ENCODE peak calls at places on chromosomes 4 and X, in nine cellular contexts. B is left lung, Y is uterus, A is pancreas, J is choroid plexus epithelial cell, T is MM.1S, G is upper lobe of left lung, Q is fibroblast of pulmonary artery, K is fibroblast of lung. X is an unnamed sample.

GRCh38 chr4:92305148-92305877 is 1.5 kb downstream of the GRID2 start:
- DNase-seq in B (peak), Y (no peak), A (peak), J (peak), T (peak), G (peak), Q (peak), K (peak), X (no peak)

GRCh38 chr4:78625073-78625472 is 73.5 kb downstream of the ANXA3 start:
- DNase-seq in B (no peak), Y (no peak), A (no peak), J (no peak), T (no peak), G (no peak), Q (no peak), K (no peak), X (no peak)

GRCh38 chr4:44629280-44629866 is 22.1 kb downstream of the YIPF7 start:
- DNase-seq in B (no peak), Y (no peak), A (peak), J (peak), T (peak), G (no peak), Q (peak), K (peak), X (peak)

GRCh38 chrX:41085883-41086626 is 810 bp downstream of the USP9X start:
- DNase-seq in B (peak), Y (peak), A (peak), J (peak), T (peak), G (peak), Q (peak), K (peak), X (no peak)

GRCh38 chr4:25702848-25703247 is 47.2 kb downstream of the SLC34A2 start:
- DNase-seq in B (no peak), Y (no peak), A (no peak), J (peak), T (no peak), G (no peak), Q (peak), K (peak), X (peak)

GRCh38 chr4:138555107-138555506 is 313.0 kb upstream of the SLC7A11 start:
- DNase-seq in B (no peak), Y (no peak), A (no peak), J (no peak), T (no peak), G (no peak), Q (no peak), K (no peak), X (no peak)

GRCh38 chrX:103999234-103999633 is 14.3 kb downstream of the H2BW1 start:
- DNase-seq in B (no peak), Y (no peak), A (no peak), J (no peak), T (peak), G (no peak), Q (no peak), K (no peak), X (no peak)

GRCh38 chrX:10833299-10834169 is 213.1 kb upstream of the MID1 start:
- DNase-seq in B (peak), Y (peak), A (peak), J (peak), T (no peak), G (peak), Q (no peak), K (no peak), X (no peak)

GRCh38 chrX:115233497-115234219 is at the start of gene LRCH2:
- DNase-seq in B (peak), Y (peak), A (no peak), J (peak), T (no peak), G (peak), Q (peak), K (no peak), X (peak)

GRCh38 chr4:56004235-56004634 is 55.5 kb downstream of the CEP135 start:
- DNase-seq in B (no peak), Y (no peak), A (no peak), J (no peak), T (no peak), G (no peak), Q (no peak), K (no peak), X (no peak)

GRCh38 chr4:186144596-186145569 is 40.4 kb downstream of the FAM149A start:
- DNase-seq in B (peak), Y (peak), A (peak), J (peak), T (peak), G (no peak), Q (peak), K (peak), X (no peak)

GRCh38 chr4:150525321-150525868 is 56.6 kb upstream of the MAB21L2 start:
- DNase-seq in B (no peak), Y (no peak), A (no peak), J (no peak), T (no peak), G (no peak), Q (no peak), K (no peak), X (no peak)

GRCh38 chrX:65750674-65751469 is 83.4 kb downstream of the MSN start:
- DNase-seq in B (no peak), Y (no peak), A (no peak), J (no peak), T (peak), G (peak), Q (no peak), K (no peak), X (no peak)

GRCh38 chrX:18931972-18932371 is 51.9 kb downstream of the PHKA2 start:
- DNase-seq in B (no peak), Y (no peak), A (no peak), J (peak), T (peak), G (no peak), Q (peak), K (peak), X (no peak)

GRCh38 chrX:10190367-10190766 is 33.6 kb downstream of the CLCN4 start:
- DNase-seq in B (no peak), Y (no peak), A (no peak), J (peak), T (peak), G (no peak), Q (peak), K (peak), X (peak)

GRCh38 chr4:56979674-56980073 is 978 bp downstream of the POLR2B start:
- DNase-seq in B (no peak), Y (no peak), A (no peak), J (peak), T (peak), G (peak), Q (peak), K (no peak), X (no peak)

GRCh38 chrX:68710870-68711576 is 63.6 kb downstream of the STARD8 start:
- DNase-seq in B (no peak), Y (peak), A (peak), J (peak), T (no peak), G (peak), Q (peak), K (peak), X (peak)

GRCh38 chrX:149073464-149073863 is 431.6 kb downstream of the IDS start:
- DNase-seq in B (no peak), Y (no peak), A (no peak), J (peak), T (no peak), G (no peak), Q (peak), K (no peak), X (no peak)

GRCh38 chr4:37392540-37393255 is 148.2 kb downstream of the NWD2 start:
- DNase-seq in B (peak), Y (no peak), A (peak), J (peak), T (no peak), G (peak), Q (peak), K (no peak), X (no peak)

GRCh38 chr4:38409852-38410251 is 254.1 kb upstream of the KLF3 start:
- DNase-seq in B (no peak), Y (no peak), A (no peak), J (no peak), T (no peak), G (no peak), Q (no peak), K (no peak), X (no peak)

GRCh38 chr4:168505996-168506395 is 9.1 kb downstream of the PALLD start:
- DNase-seq in B (no peak), Y (no peak), A (no peak), J (no peak), T (no peak), G (no peak), Q (no peak), K (no peak), X (no peak)

GRCh38 chr4:37662861-37663390 is 23.2 kb downstream of the RELL1 start:
- DNase-seq in B (no peak), Y (no peak), A (no peak), J (peak), T (no peak), G (no peak), Q (no peak), K (no peak), X (no peak)

GRCh38 chr4:71497078-71497477 is 158.3 kb downstream of the SLC4A4 start:
- DNase-seq in B (no peak), Y (no peak), A (no peak), J (no peak), T (no peak), G (no peak), Q (no peak), K (no peak), X (no peak)

GRCh38 chrX:41491267-41492004 is 44.3 kb downstream of the NYX start:
- DNase-seq in B (peak), Y (no peak), A (no peak), J (peak), T (no peak), G (peak), Q (peak), K (peak), X (peak)

GRCh38 chr4:163701915-163702314 is 207.4 kb downstream of the TMA16 start:
- DNase-seq in B (no peak), Y (no peak), A (no peak), J (peak), T (no peak), G (no peak), Q (no peak), K (peak), X (peak)

GRCh38 chrX:148960060-148960459 is 459.6 kb downstream of the AFF2 start:
- DNase-seq in B (no peak), Y (no peak), A (no peak), J (peak), T (no peak), G (no peak), Q (peak), K (peak), X (no peak)

GRCh38 chr4:21113496-21114213 is 413.4 kb downstream of the PACRGL start:
- DNase-seq in B (no peak), Y (no peak), A (no peak), J (peak), T (no peak), G (no peak), Q (peak), K (peak), X (peak)

GRCh38 chrX:40176256-40176978 is 78.7 kb upstream of the BCOR start:
- DNase-seq in B (peak), Y (peak), A (peak), J (peak), T (peak), G (peak), Q (peak), K (no peak), X (peak)

GRCh38 chrX:129522184-129523059 is 868 bp downstream of the SMARCA1 start:
- DNase-seq in B (peak), Y (peak), A (peak), J (peak), T (no peak), G (peak), Q (peak), K (peak), X (peak)

GRCh38 chr4:10212400-10212799 is 95.8 kb upstream of the WDR1 start:
- DNase-seq in B (no peak), Y (no peak), A (no peak), J (no peak), T (no peak), G (no peak), Q (no peak), K (no peak), X (peak)

GRCh38 chrX:110310896-110311295 is 7.0 kb downstream of the AMMECR1 start:
- DNase-seq in B (no peak), Y (no peak), A (no peak), J (no peak), T (peak), G (no peak), Q (no peak), K (peak), X (no peak)

GRCh38 chr4:40264497-40264896 is 67.7 kb downstream of the RHOH start:
- DNase-seq in B (no peak), Y (no peak), A (no peak), J (peak), T (no peak), G (no peak), Q (peak), K (peak), X (peak)

GRCh38 chr4:78601013-78601412 is 49.4 kb downstream of the ANXA3 start:
- DNase-seq in B (no peak), Y (peak), A (no peak), J (no peak), T (no peak), G (no peak), Q (no peak), K (no peak), X (no peak)

GRCh38 chrX:53813663-53814440 is 127.3 kb upstream of the HUWE1 start:
- DNase-seq in B (no peak), Y (no peak), A (no peak), J (no peak), T (no peak), G (no peak), Q (no peak), K (no peak), X (no peak)

GRCh38 chrX:39759526-39760224 is 338.1 kb downstream of the BCOR start:
- DNase-seq in B (no peak), Y (peak), A (peak), J (peak), T (no peak), G (no peak), Q (peak), K (peak), X (no peak)

GRCh38 chrX:67714004-67714403 is 170.2 kb downstream of the AR start:
- DNase-seq in B (no peak), Y (no peak), A (no peak), J (no peak), T (no peak), G (no peak), Q (no peak), K (no peak), X (no peak)

GRCh38 chr4:74283614-74284013 is 24.7 kb upstream of the EPGN start:
- DNase-seq in B (no peak), Y (no peak), A (no peak), J (peak), T (no peak), G (no peak), Q (peak), K (peak), X (peak)

GRCh38 chr4:133151681-133152329 is 2.7 kb downstream of the PCDH10 start:
- DNase-seq in B (no peak), Y (no peak), A (no peak), J (peak), T (no peak), G (no peak), Q (peak), K (peak), X (peak)

GRCh38 chrX:152072236-152072635 is 66.1 kb downstream of the MAGEA10 start:
- DNase-seq in B (peak), Y (no peak), A (peak), J (peak), T (no peak), G (no peak), Q (peak), K (peak), X (peak)

GRCh38 chr4:88791274-88791673 is 93.6 kb upstream of the NAP1L5 start:
- DNase-seq in B (no peak), Y (no peak), A (no peak), J (peak), T (peak), G (no peak), Q (peak), K (peak), X (peak)
- TF ChIP-seq CTCF in B (no peak), Y (no peak), A (no peak), J (peak), T (peak), G (no peak), Q (no peak), K (peak), X (peak)

DNA sequence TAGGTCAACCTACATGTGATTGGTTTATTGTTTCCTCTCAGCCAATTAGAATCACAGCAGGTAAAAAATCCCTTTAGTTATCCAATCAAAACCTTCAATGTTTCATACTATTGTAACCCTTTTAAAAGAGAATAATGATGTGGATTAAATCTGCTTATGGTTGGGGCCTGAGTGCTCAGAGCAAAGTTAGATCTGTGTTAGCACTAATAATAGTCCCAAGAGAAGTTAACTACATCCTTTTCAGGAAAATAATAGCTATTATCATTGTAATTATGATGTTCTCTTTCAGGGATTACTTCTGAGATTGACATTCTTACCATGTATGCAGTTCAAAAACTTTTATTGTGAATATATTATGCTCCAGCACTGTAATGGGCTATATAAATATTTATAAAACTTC is 262.6 kb upstream of the ARX start:
- DNase-seq in B (no peak), Y (no peak), A (no peak), J (no peak), T (no peak), G (no peak), Q (no peak), K (no peak), X (no peak)
- TF ChIP-seq CTCF in B (no peak), Y (no peak), A (no peak), J (no peak), T (no peak), G (no peak), Q (no peak), K (no peak), X (no peak)

GRCh38 chrX:15739886-15740285 is 1.8 kb downstream of the CA5B start:
- DNase-seq in B (no peak), Y (no peak), A (no peak), J (no peak), T (no peak), G (no peak), Q (peak), K (peak), X (no peak)
- TF ChIP-seq CTCF in B (no peak), Y (no peak), A (no peak), J (no peak), T (no peak), G (no peak), Q (no peak), K (no peak), X (no peak)

GRCh38 chrX:143461616-143462015 is 55.7 kb downstream of the SPANXN3 start:
- DNase-seq in B (no peak), Y (no peak), A (no peak), J (no peak), T (no peak), G (no peak), Q (no peak), K (no peak), X (no peak)
- TF ChIP-seq CTCF in B (no peak), Y (no peak), A (no peak), J (no peak), T (no peak), G (no peak), Q (no peak), K (no peak), X (no peak)

GRCh38 chr4:124711469-124712416 is 789 bp downstream of the ANKRD50 start:
- DNase-seq in B (peak), Y (no peak), A (peak), J (peak), T (peak), G (peak), Q (peak), K (peak), X (peak)
- TF ChIP-seq CTCF in B (no peak), Y (no peak), A (no peak), J (peak), T (peak), G (no peak), Q (peak), K (peak), X (peak)

GRCh38 chr4:7928711-7929505 is 10.8 kb downstream of the AFAP1 start:
- DNase-seq in B (peak), Y (no peak), A (no peak), J (peak), T (no peak), G (no peak), Q (no peak), K (peak), X (peak)
- TF ChIP-seq CTCF in B (no peak), Y (peak), A (no peak), J (peak), T (no peak), G (no peak), Q (peak), K (peak), X (peak)

DNA sequence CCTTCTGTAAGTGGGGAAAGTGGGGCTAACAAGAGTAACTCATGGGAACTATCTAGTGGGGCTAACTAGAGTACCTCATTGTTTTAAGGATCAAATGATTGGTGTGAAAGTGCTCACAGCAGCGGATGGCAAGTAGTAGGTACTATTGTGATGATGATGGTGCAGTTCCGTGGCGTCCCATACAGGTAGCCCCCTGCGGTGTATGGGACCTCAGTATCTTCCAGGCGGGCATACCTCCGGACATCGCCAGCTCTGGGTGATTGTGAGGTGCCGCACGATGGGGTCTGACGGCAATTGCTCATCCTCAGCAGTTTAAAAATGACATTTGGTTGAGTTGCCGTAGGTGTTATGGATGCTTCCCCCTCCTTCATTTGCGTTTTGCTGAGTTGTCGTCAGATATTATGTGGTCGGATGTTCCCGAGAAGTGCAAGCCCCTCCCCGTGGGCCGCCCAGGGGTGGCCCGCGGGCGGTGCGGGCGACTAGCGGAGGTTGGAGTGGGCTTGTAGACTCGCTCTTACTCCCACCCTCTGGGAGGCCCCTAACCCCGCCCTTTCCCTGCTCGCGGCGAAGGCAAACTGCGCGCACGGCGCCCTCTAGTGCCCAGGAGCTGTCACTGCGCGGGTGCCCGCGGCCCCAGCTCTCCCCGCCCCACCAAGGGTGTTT is 18.3 kb upstream of the GPR101 start:
- DNase-seq in B (peak), Y (peak), A (peak), J (peak), T (peak), G (peak), Q (peak), K (peak), X (peak)
- TF ChIP-seq CTCF in B (peak), Y (peak), A (peak), J (peak), T (peak), G (peak), Q (peak), K (peak), X (peak)

X was measured in HFFc6.